ENCODE peak calls at places on chromosomes 1 and 21, in nine cellular contexts. W, R, D, K, Y, A, N, S and J are unnamed samples.

GRCh38 chr21:39137248-39138186 is 45.7 kb downstream of the PSMG1 start:
- DNase-seq in W (peak), R (no peak), D (no peak), K (no peak), Y (no peak), A (no peak), N (no peak), S (no peak), J (no peak)

GRCh38 chr21:41957991-41958766 is 4.4 kb upstream of the C2CD2 start:
- DNase-seq in W (peak), R (no peak), D (no peak), K (no peak), Y (no peak), A (peak), N (no peak), S (no peak), J (peak)

GRCh38 chr1:209549384-209550001 is 34.0 kb upstream of the CAMK1G start:
- DNase-seq in W (no peak), R (no peak), D (no peak), K (no peak), Y (no peak), A (no peak), N (no peak), S (no peak), J (no peak)

GRCh38 chr1:77031101-77031662 is 163.9 kb downstream of the ST6GALNAC5 start:
- DNase-seq in W (peak), R (no peak), D (no peak), K (no peak), Y (no peak), A (no peak), N (no peak), S (no peak), J (peak)

GRCh38 chr21:27532081-27532480 is 565.2 kb upstream of the ADAMTS5 start:
- DNase-seq in W (peak), R (no peak), D (no peak), K (no peak), Y (no peak), A (no peak), N (no peak), S (no peak), J (no peak)

GRCh38 chr1:232486006-232486405 is 143.9 kb downstream of the SIPA1L2 start:
- DNase-seq in W (peak), R (no peak), D (no peak), K (no peak), Y (no peak), A (no peak), N (no peak), S (no peak), J (no peak)

GRCh38 chr1:233323724-233324123 is 3.8 kb upstream of the MAP3K21 start:
- DNase-seq in W (no peak), R (no peak), D (no peak), K (no peak), Y (no peak), A (no peak), N (no peak), S (no peak), J (no peak)

GRCh38 chr1:111468717-111469100 is 5.1 kb upstream of the C1orf162 start:
- DNase-seq in W (peak), R (no peak), D (no peak), K (no peak), Y (no peak), A (no peak), N (no peak), S (no peak), J (no peak)

GRCh38 chr1:907611-908451 is 15.9 kb upstream of the SAMD11 start:
- DNase-seq in W (no peak), R (no peak), D (no peak), K (no peak), Y (no peak), A (no peak), N (no peak), S (no peak), J (no peak)

GRCh38 chr1:153804112-153804511 is 28.9 kb downstream of the SLC27A3 start:
- DNase-seq in W (no peak), R (no peak), D (no peak), K (no peak), Y (no peak), A (no peak), N (no peak), S (no peak), J (no peak)

GRCh38 chr1:185207980-185208602 is 51.1 kb downstream of the SWT1 start:
- DNase-seq in W (peak), R (no peak), D (no peak), K (no peak), Y (no peak), A (no peak), N (no peak), S (no peak), J (no peak)